ENCODE peak calls at places on chromosome 20, in ten cellular contexts. P is body of pancreas, U is neural progenitor cell, Y is mammary epithelial cell, J is uterus, S is A549, V is psoas muscle, G is OCI-LY7, K is cardiac muscle cell, X is heart right ventricle. L is an unnamed sample.

GRCh38 chr20:8215516-8215915 is 83.5 kb downstream of the PLCB1 start:
- DNase-seq in P (no peak), U (no peak), Y (no peak), J (no peak), S (no peak), V (no peak), G (no peak), K (no peak), X (no peak), L (no peak)

GRCh38 chr20:38449046-38449445 is 13.9 kb upstream of the SNHG17 start:
- DNase-seq in P (no peak), U (no peak), Y (no peak), J (no peak), S (no peak), V (no peak), G (no peak), K (no peak), X (no peak), L (no peak)

GRCh38 chr20:57265649-57266250 is 691 bp downstream of the BMP7 start:
- DNase-seq in P (no peak), U (peak; percentile 36), Y (peak; percentile 28), J (no peak), S (no peak), V (no peak), G (peak; percentile 58), K (no peak), X (peak; percentile 19), L (no peak)

GRCh38 chr20:31838646-31839292 is 6.6 kb downstream of the FOXS1 start:
- DNase-seq in P (no peak), U (no peak), Y (no peak), J (no peak), S (no peak), V (no peak), G (no peak), K (no peak), X (no peak), L (no peak)

GRCh38 chr20:57259179-57260021 is 7.0 kb downstream of the BMP7 start:
- DNase-seq in P (no peak), U (peak; percentile 65), Y (no peak), J (no peak), S (no peak), V (no peak), G (no peak), K (no peak), X (no peak), L (no peak)

GRCh38 chr20:23628402-23629016 is 9.2 kb downstream of the CST3 start:
- DNase-seq in P (no peak), U (no peak), Y (no peak), J (no peak), S (no peak), V (no peak), G (no peak), K (no peak), X (no peak), L (no peak)

GRCh38 chr20:54237544-54237943 is 29.7 kb downstream of the PFDN4 start:
- DNase-seq in P (no peak), U (no peak), Y (no peak), J (no peak), S (no peak), V (no peak), G (no peak), K (no peak), X (no peak), L (no peak)

GRCh38 chr20:17377222-17377621 is 150.4 kb downstream of the PCSK2 start:
- DNase-seq in P (no peak), U (no peak), Y (no peak), J (no peak), S (no peak), V (no peak), G (no peak), K (no peak), X (no peak), L (no peak)

GRCh38 chr20:57439432-57439831 is 48.2 kb downstream of the RBM38 start:
- DNase-seq in P (peak; percentile 92), U (no peak), Y (peak; percentile 47), J (peak; percentile 53), S (no peak), V (peak; percentile 60), G (no peak), K (no peak), X (peak; percentile 79), L (no peak)

GRCh38 chr20:33945391-33946079 is 48.2 kb upstream of the RALY start:
- DNase-seq in P (no peak), U (no peak), Y (peak; percentile 88), J (no peak), S (no peak), V (no peak), G (no peak), K (no peak), X (no peak), L (peak; percentile 42)

GRCh38 chr20:58017237-58017969 is 211.1 kb downstream of the ANKRD60 start:
- DNase-seq in P (peak; percentile 69), U (no peak), Y (peak; percentile 95), J (no peak), S (peak; percentile 90), V (no peak), G (no peak), K (no peak), X (peak; percentile 26), L (peak; percentile 77)

GRCh38 chr20:56991516-56991915 is 274.9 kb downstream of the BMP7 start:
- DNase-seq in P (no peak), U (no peak), Y (no peak), J (no peak), S (no peak), V (no peak), G (no peak), K (no peak), X (no peak), L (no peak)

GRCh38 chr20:35049776-35050352 is 42.7 kb downstream of the TRPC4AP start:
- DNase-seq in P (no peak), U (no peak), Y (no peak), J (no peak), S (no peak), V (no peak), G (no peak), K (peak; percentile 64), X (no peak), L (no peak)
- TF ChIP-seq CTCF in P (no peak), U (no peak), Y (no peak), J (no peak), S (no peak), V (no peak), G (no peak), K (no peak), X (no peak), L (no peak)

GRCh38 chr20:41044409-41045062 is 15.9 kb downstream of the TOP1 start:
- DNase-seq in P (no peak), U (no peak), Y (no peak), J (no peak), S (no peak), V (no peak), G (no peak), K (peak; percentile 29), X (no peak), L (no peak)

GRCh38 chr20:41046716-41047115 is 18.1 kb downstream of the TOP1 start:
- DNase-seq in P (no peak), U (no peak), Y (no peak), J (no peak), S (no peak), V (no peak), G (no peak), K (no peak), X (no peak), L (no peak)

GRCh38 chr20:41047975-41048305 is 19.3 kb downstream of the TOP1 start:
- DNase-seq in P (no peak), U (no peak), Y (peak; percentile 59), J (no peak), S (no peak), V (no peak), G (peak; percentile 51), K (no peak), X (no peak), L (peak; percentile 50)

GRCh38 chr20:41047279-41047974 is 18.8 kb downstream of the TOP1 start:
- DNase-seq in P (no peak), U (peak; percentile 20), Y (no peak), J (no peak), S (no peak), V (no peak), G (peak; percentile 35), K (no peak), X (no peak), L (peak; percentile 75)

GRCh38 chr20:41045680-41046079 is 17.1 kb downstream of the TOP1 start:
- DNase-seq in P (no peak), U (no peak), Y (no peak), J (no peak), S (no peak), V (no peak), G (peak; percentile 28), K (no peak), X (no peak), L (no peak)
- H3K4me1 ChIP-seq in P (peaks cover 66% of the 10 kb centered on the region), U (peaks cover 83% of the 10 kb centered on the region), Y (peaks cover 28% of the 10 kb centered on the region), J (no peaks in the 10 kb centered on the region), S (peaks cover 50% of the 10 kb centered on the region), V (peaks cover 70% of the 10 kb centered on the region), G (peaks cover 76% of the 10 kb centered on the region), K (peaks cover 47% of the 10 kb centered on the region), X (peaks cover 83% of the 10 kb centered on the region), L (peaks cover 38% of the 10 kb centered on the region)

DNA sequence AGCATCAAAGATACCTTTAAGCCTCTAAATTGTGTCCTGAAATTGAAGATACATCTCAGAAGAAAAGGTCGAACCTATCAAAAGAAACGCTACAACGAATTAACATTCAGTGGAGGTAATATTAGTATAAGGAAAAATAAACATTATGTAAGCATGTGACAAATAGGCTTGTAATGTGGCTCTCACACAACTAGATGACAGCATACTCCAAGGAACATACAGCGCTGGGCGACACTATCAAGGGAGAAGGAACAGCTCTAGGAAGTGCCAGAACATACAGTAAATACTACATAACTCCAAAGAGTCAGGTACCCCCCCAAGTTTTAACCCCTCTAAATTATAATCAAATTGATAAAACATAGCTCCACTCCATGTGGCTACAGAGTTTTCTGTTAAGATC is 103.5 kb downstream of the LAMP5 start:
- DNase-seq in P (peak; percentile 59), U (peak; percentile 59), Y (peak; percentile 25), J (no peak), S (peak; percentile 69), V (no peak), G (no peak), K (peak; percentile 67), X (no peak), L (no peak)
- TF ChIP-seq CTCF in P (peak; percentile 42), U (peak; percentile 68), Y (peak; percentile 74), J (no peak), S (peak; percentile 98), V (no peak), G (peak; percentile 45), K (peak; percentile 8), X (no peak), L (peak; percentile 59)

DNA sequence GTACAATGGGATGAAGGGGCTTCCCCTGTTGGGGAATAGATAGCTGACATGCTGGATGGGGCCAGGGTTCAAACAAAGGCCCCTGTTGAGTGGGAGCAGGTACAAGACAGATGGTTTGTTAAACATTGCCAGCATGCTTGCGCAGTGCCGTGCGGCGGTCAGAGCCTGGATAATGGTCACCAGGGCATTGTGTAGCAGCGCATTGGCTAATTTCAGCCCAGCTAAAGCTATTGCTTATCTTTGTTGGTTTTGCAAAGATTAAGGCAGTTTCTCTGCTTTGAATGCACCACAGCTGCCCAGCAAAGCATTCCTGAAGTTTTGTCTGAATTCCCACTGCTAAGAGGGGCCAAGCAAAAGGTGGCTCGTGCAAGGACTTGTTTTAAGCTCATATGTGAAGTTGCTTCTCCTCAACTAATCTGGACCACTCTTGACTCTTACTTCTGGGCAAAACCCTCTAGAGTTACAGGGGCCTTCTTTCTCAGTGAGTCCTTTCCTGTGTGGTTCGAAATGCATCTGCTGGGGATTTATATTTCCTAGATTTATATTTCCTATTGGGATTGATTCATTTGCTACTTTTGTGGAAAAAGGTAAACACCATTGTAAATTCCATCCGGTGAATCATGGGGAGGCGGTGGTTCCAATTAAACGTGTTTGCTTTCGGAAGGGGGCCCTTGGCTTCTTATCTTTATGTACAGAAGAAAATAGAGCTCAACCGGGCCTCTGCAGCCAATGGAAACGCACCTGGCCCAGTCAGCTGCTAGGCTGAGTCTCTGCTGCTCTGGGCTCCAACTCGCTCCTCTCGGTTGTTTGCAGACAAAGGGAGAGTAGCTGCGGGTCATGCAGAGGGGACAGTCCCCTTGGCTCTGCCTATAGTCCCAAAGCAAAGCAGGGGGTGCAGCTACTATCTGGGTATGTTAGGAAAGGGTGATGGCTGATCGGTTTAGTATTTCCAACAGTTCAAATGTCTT is 72.1 kb downstream of the FOXA2 start:
- DNase-seq in P (peak; percentile 77), U (peak; percentile 47), Y (no peak), J (no peak), S (no peak), V (no peak), G (no peak), K (peak; percentile 14), X (no peak), L (peak; percentile 18)
- H3K4me1 ChIP-seq in P (peaks cover 28% of the 10 kb centered on the region), U (peaks cover 22% of the 10 kb centered on the region), Y (no peaks in the 10 kb centered on the region), J (no peaks in the 10 kb centered on the region), S (peaks cover 18% of the 10 kb centered on the region), V (no peaks in the 10 kb centered on the region), G (no peaks in the 10 kb centered on the region), K (no peaks in the 10 kb centered on the region), X (no peaks in the 10 kb centered on the region), L (no peaks in the 10 kb centered on the region)

L was measured in foreskin keratinocyte.